ENCODE peak calls at places on chromosome 19, in five cellular contexts. Q, U, R, V and B are unnamed samples.

GRCh38 chr19:30320916-30321315 is 51.3 kb upstream of the ZNF536 start:
- DNase-seq in Q (no peak), U (no peak), R (no peak), V (no peak), B (no peak)

GRCh38 chr19:45294291-45295029 is 28.2 kb downstream of the CKM start:
- DNase-seq in Q (no peak), U (no peak), R (no peak), V (no peak), B (no peak)

GRCh38 chr19:11092181-11092538 is 2.9 kb downstream of the LDLR start:
- DNase-seq in Q (no peak), U (peak; percentile 43), R (peak; percentile 58), V (peak; percentile 74), B (no peak)

GRCh38 chr19:51807111-51807701 is 12.2 kb downstream of the FPR3 start:
- DNase-seq in Q (peak; percentile 83), U (no peak), R (peak; percentile 63), V (no peak), B (no peak)

GRCh38 chr19:9329999-9330398 is 6.0 kb downstream of the ZNF559 start:
- DNase-seq in Q (no peak), U (no peak), R (no peak), V (no peak), B (no peak)

GRCh38 chr19:19349365-19349764 is 28.7 kb downstream of the MAU2 start:
- DNase-seq in Q (no peak), U (no peak), R (no peak), V (no peak), B (no peak)

GRCh38 chr19:33811246-33811645 is 14.6 kb downstream of the KCTD15 start:
- DNase-seq in Q (no peak), U (no peak), R (no peak), V (no peak), B (no peak)

GRCh38 chr19:57406516-57407123 is 4.3 kb upstream of the ZNF17 start:
- DNase-seq in Q (peak; percentile 93), U (no peak), R (peak; percentile 58), V (peak; percentile 45), B (peak; percentile 65)

GRCh38 chr19:7393934-7394508 is 45.3 kb downstream of the ARHGEF18 start:
- DNase-seq in Q (no peak), U (no peak), R (no peak), V (no peak), B (no peak)

GRCh38 chr19:50565984-50566903 is 2.0 kb downstream of the LRRC4B start:
- DNase-seq in Q (peak; percentile 85), U (no peak), R (no peak), V (no peak), B (no peak)

GRCh38 chr19:40717880-40718773 is 1.2 kb downstream of the ITPKC start:
- DNase-seq in Q (peak; percentile 40), U (peak; percentile 40), R (peak; percentile 52), V (peak; percentile 15), B (no peak)

GRCh38 chr19:44260695-44261446 is 1.2 kb downstream of the ZNF233 start:
- DNase-seq in Q (no peak), U (no peak), R (no peak), V (no peak), B (no peak)

GRCh38 chr19:32599736-32600157 is 18.8 kb downstream of the PDCD5 start:
- DNase-seq in Q (peak; percentile 75), U (peak; percentile 77), R (peak; percentile 23), V (peak; percentile 69), B (peak; percentile 52)

GRCh38 chr19:46192990-46193650 is 36.4 kb upstream of the IGFL1 start:
- DNase-seq in Q (no peak), U (peak; percentile 91), R (peak; percentile 86), V (peak; percentile 51), B (no peak)

GRCh38 chr19:46150606-46151005 is 2.6 kb downstream of the IGFL2 start:
- DNase-seq in Q (no peak), U (no peak), R (no peak), V (no peak), B (no peak)

GRCh38 chr19:2079076-2079864 is 16.9 kb downstream of the MOB3A start:
- DNase-seq in Q (no peak), U (no peak), R (no peak), V (no peak), B (no peak)

GRCh38 chr19:3268763-3269162 is 44.3 kb downstream of the CELF5 start:
- DNase-seq in Q (no peak), U (no peak), R (no peak), V (no peak), B (no peak)

GRCh38 chr19:3034845-3035541 is 5.9 kb upstream of the TLE2 start:
- DNase-seq in Q (peak; percentile 53), U (no peak), R (peak; percentile 56), V (peak; percentile 35), B (no peak)

GRCh38 chr19:47514151-47514868 is 553 bp downstream of the NAPA start:
- DNase-seq in Q (no peak), U (no peak), R (no peak), V (no peak), B (peak; percentile 11)

GRCh38 chr19:41363371-41363752 is 587 bp downstream of the B9D2 start:
- DNase-seq in Q (no peak), U (no peak), R (no peak), V (no peak), B (no peak)

GRCh38 chr19:51959791-51960190 is 26.8 kb downstream of the ZNF350 start:
- DNase-seq in Q (no peak), U (no peak), R (no peak), V (peak; percentile 42), B (no peak)

GRCh38 chr19:15633122-15633521 is 7.6 kb upstream of the CYP4F3 start:
- DNase-seq in Q (no peak), U (no peak), R (no peak), V (no peak), B (no peak)

GRCh38 chr19:48090281-48090802 is 20.3 kb downstream of the PLA2G4C start:
- DNase-seq in Q (no peak), U (no peak), R (no peak), V (no peak), B (no peak)

GRCh38 chr19:1773173-1773572 is 19.9 kb downstream of the ONECUT3 start:
- DNase-seq in Q (no peak), U (no peak), R (peak; percentile 99), V (no peak), B (no peak)

GRCh38 chr19:2186071-2186846 is 22.5 kb downstream of the DOT1L start:
- DNase-seq in Q (no peak), U (no peak), R (no peak), V (peak; percentile 95), B (no peak)

GRCh38 chr19:3175761-3176714 is 2.5 kb upstream of the S1PR4 start:
- DNase-seq in Q (no peak), U (no peak), R (peak; percentile 96), V (peak; percentile 65), B (no peak)

GRCh38 chr19:58544591-58545285 is 874 bp downstream of the TRIM28 start:
- DNase-seq in Q (peak; percentile 49), U (peak; percentile 75), R (no peak), V (peak; percentile 47), B (peak; percentile 64)

GRCh38 chr19:41064974-41065569 is 23.2 kb upstream of the CYP2A13 start:
- DNase-seq in Q (peak; percentile 88), U (peak; percentile 69), R (peak; percentile 11), V (peak; percentile 43), B (peak; percentile 26)

GRCh38 chr19:18650048-18650435 is 13.2 kb downstream of the KLHL26 start:
- DNase-seq in Q (no peak), U (no peak), R (no peak), V (peak; percentile 61), B (no peak)

GRCh38 chr19:16200038-16200775 is 2.5 kb downstream of the AP1M1 start:
- DNase-seq in Q (peak; percentile 21), U (no peak), R (no peak), V (peak; percentile 33), B (no peak)

GRCh38 chr19:2451138-2451537 is 5.6 kb downstream of the LMNB2 start:
- DNase-seq in Q (no peak), U (no peak), R (no peak), V (no peak), B (no peak)

GRCh38 chr19:17497149-17497798 is 14.2 kb upstream of the PGLS start:
- DNase-seq in Q (peak; percentile 84), U (no peak), R (no peak), V (no peak), B (no peak)

GRCh38 chr19:17491287-17491686 is 20.2 kb upstream of the PGLS start:
- DNase-seq in Q (no peak), U (no peak), R (no peak), V (no peak), B (no peak)

GRCh38 chr19:17495639-17496265 is 15.7 kb upstream of the PGLS start:
- DNase-seq in Q (no peak), U (no peak), R (no peak), V (no peak), B (no peak)

GRCh38 chr19:17500447-17501198 is 10.8 kb upstream of the PGLS start:
- DNase-seq in Q (no peak), U (no peak), R (no peak), V (no peak), B (no peak)

GRCh38 chr19:17496337-17496997 is 15.0 kb upstream of the PGLS start:
- DNase-seq in Q (peak; percentile 94), U (peak; percentile 66), R (peak; percentile 56), V (peak; percentile 52), B (peak; percentile 77)
- H3K4me2 ChIP-seq in Q (peak overlapping the region; percentile 85), U (no peak overlapping the region), R (no peak overlapping the region), V (no peak overlapping the region), B (no peak overlapping the region)

DNA sequence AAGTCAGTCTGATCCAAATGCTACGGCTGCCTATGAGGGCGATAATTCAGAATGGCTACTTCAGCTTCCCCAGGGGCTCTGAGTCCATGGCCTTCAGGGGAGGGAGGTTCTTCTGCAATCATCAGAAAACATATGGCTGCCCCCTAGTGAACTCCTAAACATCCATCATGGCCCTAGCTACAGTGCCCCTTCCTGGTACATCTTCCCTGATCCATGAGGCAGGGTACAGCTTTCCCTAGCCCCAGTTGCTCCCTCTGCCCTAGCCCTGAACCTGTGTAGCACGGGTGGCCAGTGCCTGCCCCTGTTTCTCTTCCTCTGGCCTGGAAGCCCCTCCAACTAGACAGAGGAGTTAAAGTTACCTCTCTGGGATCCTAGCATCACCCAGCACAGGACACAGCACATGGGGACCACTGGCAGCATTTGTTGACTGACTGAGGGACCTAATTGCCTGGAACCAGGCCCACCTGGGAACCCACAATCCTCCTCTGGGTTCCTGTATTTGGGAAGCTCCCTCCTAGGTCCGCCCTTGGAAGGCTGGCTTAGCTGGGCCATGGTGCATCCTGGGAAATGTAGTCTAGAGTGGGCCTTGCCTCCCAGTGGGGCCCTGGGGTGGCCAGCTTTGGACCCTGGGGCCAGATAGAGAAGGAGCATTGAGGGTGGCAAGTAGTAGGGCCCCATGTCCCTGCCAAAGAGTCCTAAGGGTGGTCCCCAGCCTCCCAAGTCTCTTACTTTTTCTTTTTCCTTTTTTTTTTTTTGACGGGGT is 17.7 kb upstream of the SEMA6B start:
- DNase-seq in Q (peak; percentile 69), U (peak; percentile 52), R (no peak), V (no peak), B (no peak)
- H3K4me2 ChIP-seq in Q (no peak overlapping the region), U (no peak overlapping the region), R (no peak overlapping the region), V (no peak overlapping the region), B (no peak overlapping the region)

DNA sequence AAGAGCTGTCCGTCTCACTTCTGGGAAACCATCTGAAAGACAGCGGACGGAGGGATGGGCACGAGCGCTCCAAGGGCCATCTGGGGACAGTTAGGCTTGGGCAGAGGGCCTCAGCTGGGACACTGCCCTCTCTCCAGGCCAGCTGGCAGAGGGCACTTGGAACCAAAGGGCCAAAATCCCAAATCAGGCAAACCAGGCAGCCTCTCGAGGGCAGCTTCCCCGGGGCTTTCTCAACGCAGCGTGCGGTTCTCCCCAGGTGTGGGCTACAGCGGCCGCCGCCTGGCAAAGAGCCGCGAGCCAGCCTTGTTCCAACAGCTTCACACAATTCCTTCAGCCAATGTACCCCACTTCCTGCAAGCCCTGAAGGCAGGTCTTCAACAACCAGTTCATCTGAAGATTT is 5.0 kb downstream of the MLLT1 start:
- DNase-seq in Q (no peak), U (no peak), R (no peak), V (no peak), B (peak; percentile 5)
- H3K4me2 ChIP-seq in Q (peak overlapping the region; percentile 32), U (no peak overlapping the region), R (peak overlapping the region; percentile 97), V (peak overlapping the region; percentile 68), B (no peak overlapping the region)

GRCh38 chr19:6056801-6057650 is 53.3 kb downstream of the RFX2 start:
- DNase-seq in Q (peak; percentile 68), U (peak; percentile 51), R (peak; percentile 98), V (peak; percentile 91), B (no peak)
- H3K4me2 ChIP-seq in Q (peak overlapping the region; percentile 44), U (peak overlapping the region; percentile 60), R (peak overlapping the region; percentile 83), V (peak overlapping the region; percentile 58), B (no peak overlapping the region)